ENCODE peak calls at places on chromosomes 5 and 9, in eight cellular contexts. One of them, this sample, is unnamed.
A peak's percentile ranks its signal among the peaks of the same experiment; 100 is the strongest.

GRCh38 chr5:151259931-151260330 is 6.9 kb downstream of the GM2A start:
- DNase-seq in T-helper 2 cell: no peak
- DNase-seq in WERI-Rb-1: no peak
- DNase-seq in iris pigment epithelial cell: no peak
- DNase-seq in sigmoid colon: no peak
- DNase-seq in body of pancreas: no peak
- DNase-seq in pulmonary artery endothelial cell: no peak
- DNase-seq in stimulated activated CD4-positive, alpha-beta T cell treated with anti-CD3 and anti-CD28 coated beads, Interleukin-1b, Interleukin-23, amount 100 ng/mL, for 1 hour: no peak
- DNase-seq in this sample: no peak

GRCh38 chr9:126523621-126524111 is 90.1 kb upstream of the LMX1B start:
- DNase-seq in body of pancreas: no peak
- DNase-seq in T-helper 2 cell: no peak
- DNase-seq in WERI-Rb-1: no peak
- DNase-seq in iris pigment epithelial cell: no peak
- DNase-seq in stimulated activated CD4-positive, alpha-beta T cell treated with anti-CD3 and anti-CD28 coated beads, Interleukin-1b, Interleukin-23, amount 100 ng/mL, for 1 hour: no peak
- DNase-seq in pulmonary artery endothelial cell: no peak
- DNase-seq in sigmoid colon: peak; percentile 68
- DNase-seq in this sample: no peak

GRCh38 chr9:27791311-27791710 is 218.0 kb upstream of the C9orf72 start:
- DNase-seq in sigmoid colon: no peak
- DNase-seq in iris pigment epithelial cell: peak; percentile 24
- DNase-seq in WERI-Rb-1: peak; percentile 29
- DNase-seq in stimulated activated CD4-positive, alpha-beta T cell treated with anti-CD3 and anti-CD28 coated beads, Interleukin-1b, Interleukin-23, amount 100 ng/mL, for 1 hour: no peak
- DNase-seq in body of pancreas: no peak
- DNase-seq in pulmonary artery endothelial cell: no peak
- DNase-seq in T-helper 2 cell: no peak
- DNase-seq in this sample: no peak

GRCh38 chr9:130902204-130903185 is 5.9 kb upstream of the QRFP start:
- DNase-seq in WERI-Rb-1: no peak
- DNase-seq in body of pancreas: no peak
- DNase-seq in pulmonary artery endothelial cell: no peak
- DNase-seq in stimulated activated CD4-positive, alpha-beta T cell treated with anti-CD3 and anti-CD28 coated beads, Interleukin-1b, Interleukin-23, amount 100 ng/mL, for 1 hour: no peak
- DNase-seq in iris pigment epithelial cell: no peak
- DNase-seq in T-helper 2 cell: no peak
- DNase-seq in sigmoid colon: no peak
- DNase-seq in this sample: no peak

GRCh38 chr5:58635416-58635815 is 52.5 kb downstream of the RAB3C start:
- DNase-seq in sigmoid colon: no peak
- DNase-seq in pulmonary artery endothelial cell: no peak
- DNase-seq in body of pancreas: no peak
- DNase-seq in T-helper 2 cell: no peak
- DNase-seq in stimulated activated CD4-positive, alpha-beta T cell treated with anti-CD3 and anti-CD28 coated beads, Interleukin-1b, Interleukin-23, amount 100 ng/mL, for 1 hour: no peak
- DNase-seq in iris pigment epithelial cell: no peak
- DNase-seq in WERI-Rb-1: no peak
- DNase-seq in this sample: no peak

GRCh38 chr9:121962421-121962820 is 130.7 kb downstream of the TTLL11 start:
- DNase-seq in T-helper 2 cell: no peak
- DNase-seq in sigmoid colon: no peak
- DNase-seq in iris pigment epithelial cell: peak; percentile 47
- DNase-seq in pulmonary artery endothelial cell: no peak
- DNase-seq in body of pancreas: no peak
- DNase-seq in stimulated activated CD4-positive, alpha-beta T cell treated with anti-CD3 and anti-CD28 coated beads, Interleukin-1b, Interleukin-23, amount 100 ng/mL, for 1 hour: no peak
- DNase-seq in WERI-Rb-1: no peak
- DNase-seq in this sample: no peak

GRCh38 chr5:42912184-42912766 is 100.6 kb upstream of the SELENOP start:
- DNase-seq in stimulated activated CD4-positive, alpha-beta T cell treated with anti-CD3 and anti-CD28 coated beads, Interleukin-1b, Interleukin-23, amount 100 ng/mL, for 1 hour: peak; percentile 28
- DNase-seq in T-helper 2 cell: no peak
- DNase-seq in pulmonary artery endothelial cell: peak; percentile 32
- DNase-seq in iris pigment epithelial cell: peak; percentile 46
- DNase-seq in WERI-Rb-1: no peak
- DNase-seq in body of pancreas: no peak
- DNase-seq in sigmoid colon: no peak
- DNase-seq in this sample: no peak

GRCh38 chr5:143329843-143330242 is 73.6 kb downstream of the NR3C1 start:
- DNase-seq in pulmonary artery endothelial cell: no peak
- DNase-seq in T-helper 2 cell: no peak
- DNase-seq in WERI-Rb-1: no peak
- DNase-seq in iris pigment epithelial cell: no peak
- DNase-seq in sigmoid colon: no peak
- DNase-seq in body of pancreas: no peak
- DNase-seq in stimulated activated CD4-positive, alpha-beta T cell treated with anti-CD3 and anti-CD28 coated beads, Interleukin-1b, Interleukin-23, amount 100 ng/mL, for 1 hour: no peak
- DNase-seq in this sample: no peak

GRCh38 chr5:78404682-78405293 is 44.4 kb downstream of the SCAMP1 start:
- DNase-seq in stimulated activated CD4-positive, alpha-beta T cell treated with anti-CD3 and anti-CD28 coated beads, Interleukin-1b, Interleukin-23, amount 100 ng/mL, for 1 hour: no peak
- DNase-seq in WERI-Rb-1: no peak
- DNase-seq in T-helper 2 cell: no peak
- DNase-seq in body of pancreas: no peak
- DNase-seq in iris pigment epithelial cell: no peak
- DNase-seq in pulmonary artery endothelial cell: no peak
- DNase-seq in sigmoid colon: no peak
- DNase-seq in this sample: no peak

GRCh38 chr5:72178910-72179815 is 71.9 kb downstream of the MAP1B start:
- DNase-seq in pulmonary artery endothelial cell: peak; percentile 40
- DNase-seq in body of pancreas: peak; percentile 65
- DNase-seq in sigmoid colon: peak; percentile 86
- DNase-seq in WERI-Rb-1: no peak
- DNase-seq in T-helper 2 cell: no peak
- DNase-seq in stimulated activated CD4-positive, alpha-beta T cell treated with anti-CD3 and anti-CD28 coated beads, Interleukin-1b, Interleukin-23, amount 100 ng/mL, for 1 hour: no peak
- DNase-seq in iris pigment epithelial cell: peak; percentile 90
- DNase-seq in this sample: no peak

GRCh38 chr9:37039065-37039464 is 5.0 kb upstream of the PAX5 start:
- DNase-seq in iris pigment epithelial cell: no peak
- DNase-seq in sigmoid colon: no peak
- DNase-seq in stimulated activated CD4-positive, alpha-beta T cell treated with anti-CD3 and anti-CD28 coated beads, Interleukin-1b, Interleukin-23, amount 100 ng/mL, for 1 hour: no peak
- DNase-seq in T-helper 2 cell: no peak
- DNase-seq in body of pancreas: no peak
- DNase-seq in pulmonary artery endothelial cell: no peak
- DNase-seq in WERI-Rb-1: no peak
- DNase-seq in this sample: no peak

GRCh38 chr9:102461441-102461840 is 533.7 kb upstream of the CYLC2 start:
- DNase-seq in pulmonary artery endothelial cell: no peak
- DNase-seq in sigmoid colon: no peak
- DNase-seq in T-helper 2 cell: no peak
- DNase-seq in body of pancreas: no peak
- DNase-seq in stimulated activated CD4-positive, alpha-beta T cell treated with anti-CD3 and anti-CD28 coated beads, Interleukin-1b, Interleukin-23, amount 100 ng/mL, for 1 hour: no peak
- DNase-seq in iris pigment epithelial cell: peak; percentile 11
- DNase-seq in WERI-Rb-1: no peak
- DNase-seq in this sample: no peak

GRCh38 chr9:6960777-6961176 is 203.0 kb downstream of the KDM4C start:
- DNase-seq in stimulated activated CD4-positive, alpha-beta T cell treated with anti-CD3 and anti-CD28 coated beads, Interleukin-1b, Interleukin-23, amount 100 ng/mL, for 1 hour: no peak
- DNase-seq in sigmoid colon: no peak
- DNase-seq in T-helper 2 cell: no peak
- DNase-seq in body of pancreas: no peak
- DNase-seq in pulmonary artery endothelial cell: no peak
- DNase-seq in WERI-Rb-1: no peak
- DNase-seq in iris pigment epithelial cell: no peak
- DNase-seq in this sample: no peak

GRCh38 chr5:31185951-31186350 is 7.5 kb upstream of the CDH6 start:
- DNase-seq in body of pancreas: no peak
- DNase-seq in pulmonary artery endothelial cell: no peak
- DNase-seq in WERI-Rb-1: no peak
- DNase-seq in stimulated activated CD4-positive, alpha-beta T cell treated with anti-CD3 and anti-CD28 coated beads, Interleukin-1b, Interleukin-23, amount 100 ng/mL, for 1 hour: no peak
- DNase-seq in sigmoid colon: no peak
- DNase-seq in T-helper 2 cell: no peak
- DNase-seq in iris pigment epithelial cell: no peak
- DNase-seq in this sample: no peak

GRCh38 chr5:177162379-177162778 is 28.8 kb downstream of the NSD1 start:
- DNase-seq in iris pigment epithelial cell: no peak
- DNase-seq in sigmoid colon: no peak
- DNase-seq in pulmonary artery endothelial cell: no peak
- DNase-seq in stimulated activated CD4-positive, alpha-beta T cell treated with anti-CD3 and anti-CD28 coated beads, Interleukin-1b, Interleukin-23, amount 100 ng/mL, for 1 hour: no peak
- DNase-seq in T-helper 2 cell: no peak
- DNase-seq in body of pancreas: no peak
- DNase-seq in WERI-Rb-1: no peak
- DNase-seq in this sample: no peak

GRCh38 chr9:112493738-112494137 is 7.1 kb downstream of the KIAA1958 start:
- DNase-seq in WERI-Rb-1: no peak
- DNase-seq in body of pancreas: no peak
- DNase-seq in pulmonary artery endothelial cell: no peak
- DNase-seq in iris pigment epithelial cell: peak; percentile 39
- DNase-seq in sigmoid colon: no peak
- DNase-seq in stimulated activated CD4-positive, alpha-beta T cell treated with anti-CD3 and anti-CD28 coated beads, Interleukin-1b, Interleukin-23, amount 100 ng/mL, for 1 hour: no peak
- DNase-seq in T-helper 2 cell: no peak
- DNase-seq in this sample: no peak

GRCh38 chr5:14849516-14850294 is 21.9 kb downstream of the ANKH start:
- DNase-seq in pulmonary artery endothelial cell: no peak
- DNase-seq in iris pigment epithelial cell: no peak
- DNase-seq in T-helper 2 cell: no peak
- DNase-seq in stimulated activated CD4-positive, alpha-beta T cell treated with anti-CD3 and anti-CD28 coated beads, Interleukin-1b, Interleukin-23, amount 100 ng/mL, for 1 hour: no peak
- DNase-seq in body of pancreas: no peak
- DNase-seq in WERI-Rb-1: no peak
- DNase-seq in sigmoid colon: no peak
- DNase-seq in this sample: no peak

GRCh38 chr9:1460143-1460769 is 410.1 kb downstream of the DMRT2 start:
- DNase-seq in body of pancreas: no peak
- DNase-seq in stimulated activated CD4-positive, alpha-beta T cell treated with anti-CD3 and anti-CD28 coated beads, Interleukin-1b, Interleukin-23, amount 100 ng/mL, for 1 hour: no peak
- DNase-seq in pulmonary artery endothelial cell: no peak
- DNase-seq in sigmoid colon: no peak
- DNase-seq in T-helper 2 cell: no peak
- DNase-seq in WERI-Rb-1: peak; percentile 7
- DNase-seq in iris pigment epithelial cell: no peak
- DNase-seq in this sample: no peak

GRCh38 chr9:5095795-5096194 is 89.6 kb downstream of the INSL6 start:
- DNase-seq in WERI-Rb-1: no peak
- DNase-seq in body of pancreas: no peak
- DNase-seq in T-helper 2 cell: no peak
- DNase-seq in stimulated activated CD4-positive, alpha-beta T cell treated with anti-CD3 and anti-CD28 coated beads, Interleukin-1b, Interleukin-23, amount 100 ng/mL, for 1 hour: no peak
- DNase-seq in iris pigment epithelial cell: no peak
- DNase-seq in sigmoid colon: no peak
- DNase-seq in pulmonary artery endothelial cell: no peak
- DNase-seq in this sample: no peak

GRCh38 chr5:96687812-96688453 is 25.8 kb downstream of the CAST start:
- DNase-seq in pulmonary artery endothelial cell: peak; percentile 51
- DNase-seq in stimulated activated CD4-positive, alpha-beta T cell treated with anti-CD3 and anti-CD28 coated beads, Interleukin-1b, Interleukin-23, amount 100 ng/mL, for 1 hour: no peak
- DNase-seq in T-helper 2 cell: no peak
- DNase-seq in WERI-Rb-1: no peak
- DNase-seq in body of pancreas: no peak
- DNase-seq in iris pigment epithelial cell: peak; percentile 77
- DNase-seq in sigmoid colon: no peak
- DNase-seq in this sample: no peak

GRCh38 chr9:91433180-91433579 is 9.5 kb upstream of the NFIL3 start:
- DNase-seq in stimulated activated CD4-positive, alpha-beta T cell treated with anti-CD3 and anti-CD28 coated beads, Interleukin-1b, Interleukin-23, amount 100 ng/mL, for 1 hour: no peak
- DNase-seq in pulmonary artery endothelial cell: no peak
- DNase-seq in T-helper 2 cell: no peak
- DNase-seq in body of pancreas: no peak
- DNase-seq in iris pigment epithelial cell: peak; percentile 97
- DNase-seq in sigmoid colon: no peak
- DNase-seq in WERI-Rb-1: no peak
- DNase-seq in this sample: no peak

GRCh38 chr9:127796899-127797370 is 5.7 kb upstream of the FPGS start:
- DNase-seq in T-helper 2 cell: no peak
- DNase-seq in body of pancreas: no peak
- DNase-seq in iris pigment epithelial cell: peak; percentile 45
- DNase-seq in stimulated activated CD4-positive, alpha-beta T cell treated with anti-CD3 and anti-CD28 coated beads, Interleukin-1b, Interleukin-23, amount 100 ng/mL, for 1 hour: no peak
- DNase-seq in sigmoid colon: no peak
- DNase-seq in WERI-Rb-1: no peak
- DNase-seq in pulmonary artery endothelial cell: no peak
- DNase-seq in this sample: no peak

GRCh38 chr9:70602364-70603019 is 188.0 kb upstream of the KLF9 start:
- DNase-seq in pulmonary artery endothelial cell: peak; percentile 56
- DNase-seq in WERI-Rb-1: peak; percentile 56
- DNase-seq in body of pancreas: peak; percentile 62
- DNase-seq in iris pigment epithelial cell: peak; percentile 88
- DNase-seq in T-helper 2 cell: no peak
- DNase-seq in stimulated activated CD4-positive, alpha-beta T cell treated with anti-CD3 and anti-CD28 coated beads, Interleukin-1b, Interleukin-23, amount 100 ng/mL, for 1 hour: peak; percentile 10
- DNase-seq in sigmoid colon: peak; percentile 85
- DNase-seq in this sample: no peak

GRCh38 chr5:107670028-107670926 is 460 bp downstream of the EFNA5 start:
- DNase-seq in sigmoid colon: peak; percentile 71
- DNase-seq in T-helper 2 cell: no peak
- DNase-seq in WERI-Rb-1: peak; percentile 49
- DNase-seq in stimulated activated CD4-positive, alpha-beta T cell treated with anti-CD3 and anti-CD28 coated beads, Interleukin-1b, Interleukin-23, amount 100 ng/mL, for 1 hour: no peak
- DNase-seq in body of pancreas: peak; percentile 22
- DNase-seq in iris pigment epithelial cell: peak; percentile 47
- DNase-seq in pulmonary artery endothelial cell: no peak
- DNase-seq in this sample: no peak

GRCh38 chr5:56525117-56525516 is 290.2 kb upstream of the MAP3K1 start:
- DNase-seq in stimulated activated CD4-positive, alpha-beta T cell treated with anti-CD3 and anti-CD28 coated beads, Interleukin-1b, Interleukin-23, amount 100 ng/mL, for 1 hour: no peak
- DNase-seq in iris pigment epithelial cell: peak; percentile 72
- DNase-seq in body of pancreas: peak; percentile 32
- DNase-seq in T-helper 2 cell: no peak
- DNase-seq in sigmoid colon: no peak
- DNase-seq in WERI-Rb-1: no peak
- DNase-seq in pulmonary artery endothelial cell: no peak
- DNase-seq in this sample: no peak